ENCODE peak calls at places on chromosomes 3 and 15, in five cellular contexts. Y is GM04504, E is AG08395, V is GM03348, K is memory B cell. P is an unnamed sample.
A peak's percentile ranks its signal among the peaks of the same experiment; 100 is the strongest.

GRCh38 chr15:83919319-83919830 is 265.5 kb downstream of the ADAMTSL3 start:
- DNase-seq in V (no peak), E (no peak), K (no peak), Y (no peak), P (no peak)

GRCh38 chr15:84609818-84610525 is 9.2 kb downstream of the ZSCAN2 start:
- DNase-seq in V (no peak), K (no peak), Y (no peak), E (no peak), P (no peak)

GRCh38 chr15:57861039-57861638 is 154.6 kb downstream of the POLR2M start:
- DNase-seq in K (peak; percentile 22), E (peak; percentile 50), Y (peak; percentile 37), V (peak; percentile 52), P (peak; percentile 37)

GRCh38 chr3:154229217-154229590 is 95.1 kb downstream of the DHX36 start:
- DNase-seq in E (no peak), K (no peak), Y (no peak), V (no peak), P (no peak)

GRCh38 chr15:50068016-50068415 is 51.0 kb downstream of the ATP8B4 start:
- DNase-seq in Y (no peak), V (no peak), E (no peak), K (no peak), P (no peak)

GRCh38 chr15:58247803-58248503 is 109.8 kb downstream of the AQP9 start:
- DNase-seq in Y (no peak), E (peak; percentile 15), K (no peak), V (no peak), P (no peak)

GRCh38 chr3:42666577-42666998 is 13.1 kb downstream of the ZBTB47 start:
- DNase-seq in Y (no peak), K (no peak), E (no peak), V (peak; percentile 6), P (no peak)

GRCh38 chr3:28940530-28940929 is 340.3 kb upstream of the RBMS3 start:
- DNase-seq in V (peak; percentile 75), K (no peak), Y (peak; percentile 56), E (peak; percentile 62), P (peak; percentile 43)

GRCh38 chr3:125186261-125186770 is 26.2 kb downstream of the SLC12A8 start:
- DNase-seq in E (peak; percentile 11), K (no peak), Y (no peak), V (peak; percentile 60), P (peak; percentile 34)

GRCh38 chr3:188299068-188299467 is 145.1 kb downstream of the LPP start:
- DNase-seq in V (no peak), Y (no peak), K (no peak), E (no peak), P (no peak)

GRCh38 chr15:25175033-25175788 is 220.4 kb downstream of the SNRPN start:
- DNase-seq in V (peak; percentile 1), K (no peak), Y (no peak), E (no peak), P (no peak)

GRCh38 chr3:61669676-61670299 is 108.4 kb downstream of the PTPRG start:
- DNase-seq in K (no peak), E (no peak), V (no peak), Y (no peak), P (no peak)

GRCh38 chr3:43496740-43497375 is 125.0 kb downstream of the ANO10 start:
- DNase-seq in Y (no peak), K (no peak), E (no peak), V (no peak), P (no peak)

GRCh38 chr3:168813261-168813660 is 717.5 kb upstream of the GOLIM4 start:
- DNase-seq in K (no peak), Y (no peak), E (no peak), V (no peak), P (no peak)

GRCh38 chr3:171044828-171045793 is 18.6 kb upstream of the SLC2A2 start:
- DNase-seq in V (peak; percentile 83), K (no peak), E (peak; percentile 80), Y (peak; percentile 70), P (peak; percentile 43)

GRCh38 chr3:101095703-101096102 is 102.5 kb upstream of the ABI3BP start:
- DNase-seq in V (peak; percentile 11), Y (no peak), K (no peak), E (no peak), P (no peak)

GRCh38 chr15:93164409-93164808 is 75.4 kb upstream of the RGMA start:
- DNase-seq in V (no peak), E (no peak), K (no peak), Y (no peak), P (no peak)

GRCh38 chr3:134300520-134300919 is 49.9 kb upstream of the RYK start:
- DNase-seq in V (peak; percentile 14), E (no peak), Y (no peak), K (no peak), P (no peak)

GRCh38 chr3:47003461-47004368 is 24.2 kb downstream of the NBEAL2 start:
- DNase-seq in E (no peak), Y (no peak), V (no peak), K (no peak), P (no peak)